ENCODE peak calls at places on chromosomes 11 and 22, in four cellular contexts. One of them, this sample, is unnamed. For H3K36me3, the result is how much of the 10 kb centered on the place peaks cover.

GRCh38 chr11:79116600-79116999 is 324.2 kb downstream of the TENM4 start:
- DNase-seq in tibial nerve: no peak
- DNase-seq in A673: no peak
- DNase-seq in ovary: no peak
- DNase-seq in this sample: no peak

GRCh38 chr11:9752091-9752490 is 88.2 kb downstream of the SWAP70 start:
- DNase-seq in tibial nerve: no peak
- DNase-seq in A673: no peak
- DNase-seq in ovary: no peak
- DNase-seq in this sample: no peak

GRCh38 chr11:68930991-68931855 is 27.5 kb downstream of the IGHMBP2 start:
- DNase-seq in A673: no peak
- DNase-seq in tibial nerve: no peak
- DNase-seq in ovary: no peak
- DNase-seq in this sample: no peak

GRCh38 chr11:71946144-71946571 is 17.3 kb downstream of the RNF121 start:
- DNase-seq in ovary: no peak
- DNase-seq in tibial nerve: no peak
- DNase-seq in A673: no peak
- DNase-seq in this sample: peak

GRCh38 chr11:56917708-56918450 is 70.8 kb upstream of the OR5AK2 start:
- DNase-seq in tibial nerve: no peak
- DNase-seq in ovary: no peak
- DNase-seq in A673: no peak
- DNase-seq in this sample: no peak

GRCh38 chr22:24810043-24810749 is 4.2 kb downstream of the SGSM1 start:
- DNase-seq in tibial nerve: no peak
- DNase-seq in ovary: no peak
- DNase-seq in A673: no peak
- DNase-seq in this sample: peak

GRCh38 chr22:23248583-23248982 is 68.3 kb downstream of the BCR start:
- DNase-seq in tibial nerve: no peak
- DNase-seq in A673: no peak
- DNase-seq in ovary: peak
- DNase-seq in this sample: no peak

GRCh38 chr11:88246680-88247079 is 71.4 kb upstream of the RAB38 start:
- DNase-seq in ovary: no peak
- DNase-seq in A673: no peak
- DNase-seq in tibial nerve: no peak
- DNase-seq in this sample: no peak

GRCh38 chr11:8810331-8811301 is 100.4 kb upstream of the AKIP1 start:
- DNase-seq in ovary: peak
- DNase-seq in A673: peak
- DNase-seq in tibial nerve: peak
- DNase-seq in this sample: peak

GRCh38 chr11:68495330-68495729 is 34.8 kb downstream of the PPP6R3 start:
- DNase-seq in A673: no peak
- DNase-seq in tibial nerve: no peak
- DNase-seq in ovary: no peak
- DNase-seq in this sample: no peak

GRCh38 chr11:11937433-11937832 is 71.0 kb downstream of the DKK3 start:
- DNase-seq in A673: no peak
- DNase-seq in ovary: no peak
- DNase-seq in tibial nerve: no peak
- DNase-seq in this sample: no peak

GRCh38 chr11:97614571-97614970 is 1224.8 kb downstream of the JRKL start:
- DNase-seq in tibial nerve: no peak
- DNase-seq in ovary: no peak
- DNase-seq in A673: no peak
- DNase-seq in this sample: no peak

GRCh38 chr11:126817523-126818450 is 182.8 kb downstream of the KIRREL3 start:
- DNase-seq in ovary: no peak
- DNase-seq in A673: no peak
- DNase-seq in tibial nerve: no peak
- DNase-seq in this sample: no peak

GRCh38 chr11:105767945-105768344 is 158.1 kb downstream of the GRIA4 start:
- DNase-seq in tibial nerve: no peak
- DNase-seq in ovary: no peak
- DNase-seq in A673: no peak
- DNase-seq in this sample: no peak

GRCh38 chr11:100682247-100682969 is 4.7 kb upstream of the ARHGAP42 start:
- DNase-seq in ovary: no peak
- DNase-seq in A673: peak
- DNase-seq in tibial nerve: no peak
- DNase-seq in this sample: no peak

GRCh38 chr11:69965821-69966582 is 112.1 kb upstream of the ANO1 start:
- DNase-seq in ovary: no peak
- DNase-seq in A673: no peak
- DNase-seq in tibial nerve: no peak
- DNase-seq in this sample: no peak

GRCh38 chr11:70500076-70500847 is 101.9 kb downstream of the CTTN start:
- DNase-seq in tibial nerve: no peak
- DNase-seq in ovary: peak
- DNase-seq in A673: no peak
- DNase-seq in this sample: peak

GRCh38 chr11:110318638-110319404 is 22.4 kb upstream of the RDX start:
- DNase-seq in tibial nerve: no peak
- DNase-seq in A673: no peak
- DNase-seq in ovary: no peak
- DNase-seq in this sample: no peak

GRCh38 chr11:29780756-29781155 is 236.1 kb downstream of the KCNA4 start:
- DNase-seq in tibial nerve: no peak
- DNase-seq in A673: no peak
- DNase-seq in ovary: no peak
- DNase-seq in this sample: no peak

GRCh38 chr22:38104084-38104483 is 6.4 kb downstream of the BAIAP2L2 start:
- DNase-seq in tibial nerve: no peak
- DNase-seq in ovary: no peak
- DNase-seq in A673: no peak
- DNase-seq in this sample: no peak

GRCh38 chr11:128714881-128715280 is 21.0 kb downstream of the FLI1 start:
- DNase-seq in ovary: no peak
- DNase-seq in A673: no peak
- DNase-seq in tibial nerve: no peak
- DNase-seq in this sample: no peak

GRCh38 chr11:15747671-15748070 is 608.7 kb downstream of the SOX6 start:
- DNase-seq in A673: no peak
- DNase-seq in tibial nerve: no peak
- DNase-seq in ovary: no peak
- DNase-seq in this sample: no peak

GRCh38 chr22:28435960-28436359 is 243.7 kb downstream of the TTC28 start:
- DNase-seq in ovary: no peak
- DNase-seq in tibial nerve: no peak
- DNase-seq in A673: no peak
- DNase-seq in this sample: no peak

GRCh38 chr11:77187776-77188175 is 59.7 kb downstream of the MYO7A start:
- DNase-seq in tibial nerve: no peak
- DNase-seq in ovary: no peak
- DNase-seq in A673: no peak
- DNase-seq in this sample: no peak

GRCh38 chr11:125593113-125593761 is 585 bp downstream of the STT3A start:
- DNase-seq in ovary: no peak
- DNase-seq in A673: no peak
- DNase-seq in tibial nerve: no peak
- DNase-seq in this sample: no peak

GRCh38 chr11:17578296-17578695 is 31.2 kb downstream of the OTOG start:
- DNase-seq in tibial nerve: no peak
- DNase-seq in ovary: no peak
- DNase-seq in A673: no peak
- DNase-seq in this sample: no peak

GRCh38 chr11:17580271-17580670 is 33.2 kb downstream of the OTOG start:
- DNase-seq in A673: no peak
- DNase-seq in tibial nerve: no peak
- DNase-seq in ovary: no peak
- DNase-seq in this sample: no peak

GRCh38 chr11:17581036-17581731 is 34.1 kb downstream of the OTOG start:
- DNase-seq in A673: no peak
- DNase-seq in ovary: no peak
- DNase-seq in tibial nerve: no peak
- DNase-seq in this sample: no peak

GRCh38 chr11:17579451-17579850 is 32.4 kb downstream of the OTOG start:
- DNase-seq in ovary: no peak
- DNase-seq in A673: no peak
- DNase-seq in tibial nerve: no peak
- DNase-seq in this sample: no peak

DNA sequence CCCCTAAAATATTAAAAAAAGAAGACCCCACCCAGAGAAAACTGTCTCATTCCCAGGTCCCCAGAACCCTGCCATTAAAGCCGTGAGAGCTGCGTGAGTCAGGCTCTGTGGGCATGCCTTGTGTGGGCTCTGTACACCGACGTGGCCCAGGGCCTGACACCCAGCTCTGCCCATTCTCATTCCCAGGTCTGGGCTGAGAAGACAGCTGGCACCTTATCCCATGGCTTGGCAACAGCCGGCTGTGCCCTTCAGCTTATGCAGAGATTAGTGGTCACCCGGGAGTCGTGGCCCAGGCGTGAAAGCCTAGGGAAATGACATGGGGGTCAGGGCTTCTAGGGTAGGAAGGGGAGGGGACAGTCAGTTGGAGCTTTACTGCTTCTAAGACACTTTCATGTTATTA is 31.9 kb downstream of the OTOG start:
- DNase-seq in ovary: no peak
- DNase-seq in A673: no peak
- DNase-seq in tibial nerve: no peak
- DNase-seq in this sample: no peak
- H3K36me3 ChIP-seq in ovary: under half
- H3K36me3 ChIP-seq in A673: under half
- H3K36me3 ChIP-seq in tibial nerve: under half
- H3K36me3 ChIP-seq in this sample: under half

GRCh38 chr11:108536783-108537182 is 38.6 kb upstream of the POGLUT3 start:
- DNase-seq in tibial nerve: no peak
- DNase-seq in ovary: no peak
- DNase-seq in A673: no peak
- DNase-seq in this sample: no peak

GRCh38 chr11:108538022-108538424 is 39.8 kb upstream of the POGLUT3 start:
- DNase-seq in A673: no peak
- DNase-seq in tibial nerve: no peak
- DNase-seq in ovary: no peak
- DNase-seq in this sample: no peak

GRCh38 chr11:108535384-108535955 is 37.3 kb upstream of the POGLUT3 start:
- DNase-seq in ovary: no peak
- DNase-seq in A673: no peak
- DNase-seq in tibial nerve: no peak
- DNase-seq in this sample: no peak

GRCh38 chr11:108534274-108534882 is 36.2 kb upstream of the POGLUT3 start:
- DNase-seq in ovary: no peak
- DNase-seq in A673: no peak
- DNase-seq in tibial nerve: no peak
- DNase-seq in this sample: no peak

GRCh38 chr11:108538502-108538901 is 40.3 kb upstream of the POGLUT3 start:
- DNase-seq in tibial nerve: no peak
- DNase-seq in A673: no peak
- DNase-seq in ovary: no peak
- DNase-seq in this sample: no peak
- TF ChIP-seq CTCF in tibial nerve: no peak
- TF ChIP-seq CTCF in A673: no peak
- TF ChIP-seq CTCF in ovary: no peak
- TF ChIP-seq CTCF in this sample: no peak

GRCh38 chr22:19038728-19039447 is 83.3 kb downstream of the DGCR2 start:
- DNase-seq in A673: no peak
- DNase-seq in ovary: no peak
- DNase-seq in tibial nerve: no peak
- DNase-seq in this sample: no peak
- H3K36me3 ChIP-seq in A673: under half
- H3K36me3 ChIP-seq in ovary: under half
- H3K36me3 ChIP-seq in tibial nerve: half or more
- H3K36me3 ChIP-seq in this sample: under half

DNA sequence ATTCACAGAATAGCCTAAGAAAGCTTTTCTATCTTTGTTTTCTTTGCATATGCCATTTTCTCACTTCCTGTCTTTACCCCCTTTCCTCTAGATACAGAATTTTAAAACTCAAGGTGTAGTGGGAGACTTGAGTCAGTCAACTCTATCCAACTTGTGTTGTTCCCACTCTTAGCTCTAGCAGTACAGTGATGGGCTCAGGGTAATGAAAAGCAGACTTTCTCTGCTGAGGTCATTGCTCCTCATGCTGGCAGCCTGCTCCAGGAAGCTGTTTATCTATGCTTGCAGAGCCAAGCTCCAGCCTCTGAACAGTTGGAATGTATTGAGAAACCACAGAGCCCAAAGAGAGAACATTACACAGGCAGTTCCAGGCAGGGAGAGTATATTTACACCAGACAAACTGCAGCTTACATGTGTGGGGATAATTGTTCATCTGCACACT is 68.1 kb downstream of the CSTPP1 start:
- DNase-seq in tibial nerve: peak
- DNase-seq in ovary: peak
- DNase-seq in A673: peak
- DNase-seq in this sample: peak
- TF ChIP-seq CTCF in tibial nerve: no peak
- TF ChIP-seq CTCF in ovary: no peak
- TF ChIP-seq CTCF in A673: peak
- TF ChIP-seq CTCF in this sample: no peak

GRCh38 chr11:65204143-65204542 is 22.4 kb downstream of the CAPN1 start:
- DNase-seq in tibial nerve: no peak
- DNase-seq in A673: no peak
- DNase-seq in ovary: no peak
- DNase-seq in this sample: no peak
- H3K36me3 ChIP-seq in tibial nerve: half or more
- H3K36me3 ChIP-seq in A673: under half
- H3K36me3 ChIP-seq in ovary: under half
- H3K36me3 ChIP-seq in this sample: under half

This sample was measured in BE2C.